ENCODE peak calls at places on chromosomes 12 and 14, in four cellular contexts. U, B, W and K are unnamed samples. For H3K4me1, the result is how much of the 10 kb centered on the place peaks cover.

GRCh38 chr12:110883251-110883650 is 36.5 kb downstream of the CCDC63 start:
- DNase-seq in U (no peak), B (no peak), W (no peak), K (no peak)

GRCh38 chr14:72463291-72463866 is 430.5 kb downstream of the DPF3 start:
- DNase-seq in B (no peak), W (peak), U (no peak), K (no peak)

GRCh38 chr12:51025182-51025747 is 919 bp downstream of the SLC11A2 start:
- DNase-seq in U (no peak), W (no peak), B (no peak), K (no peak)

GRCh38 chr14:36134026-36134425 is 42.5 kb downstream of the PTCSC3 start:
- DNase-seq in U (no peak), W (no peak), B (no peak), K (no peak)

GRCh38 chr14:96398921-96399320 is 7.0 kb downstream of the AK7 start:
- DNase-seq in W (no peak), U (no peak), B (no peak), K (no peak)

GRCh38 chr14:53538316-53538851 is 385.3 kb upstream of the DDHD1 start:
- DNase-seq in B (no peak), W (no peak), U (no peak), K (no peak)

GRCh38 chr12:9856154-9856553 is 13.0 kb downstream of the CLEC2B start:
- DNase-seq in B (no peak), W (no peak), U (no peak), K (no peak)

GRCh38 chr14:33704486-33704885 is 246.4 kb downstream of the EGLN3 start:
- DNase-seq in W (no peak), U (no peak), B (no peak), K (no peak)

GRCh38 chr14:105891221-105891602 is 364.8 kb downstream of the TMEM121 start:
- DNase-seq in W (no peak), U (peak), B (peak), K (no peak)

GRCh38 chr14:58607131-58607531 is 30.6 kb upstream of the DACT1 start:
- DNase-seq in U (no peak), B (no peak), W (no peak), K (no peak)

GRCh38 chr14:77151918-77152588 is 10.5 kb upstream of the ZDHHC22 start:
- DNase-seq in W (peak), B (no peak), U (no peak), K (no peak)

GRCh38 chr14:54420478-54421116 is 20.6 kb downstream of the CNIH1 start:
- DNase-seq in B (no peak), W (peak), U (no peak), K (peak)

GRCh38 chr12:127386723-127387122 is 880.2 kb upstream of the TMEM132C start:
- DNase-seq in U (no peak), B (no peak), W (no peak), K (no peak)

GRCh38 chr12:124514996-124515932 is 52.1 kb downstream of the NCOR2 start:
- DNase-seq in W (no peak), B (no peak), U (no peak), K (no peak)
- H3K4me1 ChIP-seq in W (half or more), B (under half), U (under half), K (half or more)

DNA sequence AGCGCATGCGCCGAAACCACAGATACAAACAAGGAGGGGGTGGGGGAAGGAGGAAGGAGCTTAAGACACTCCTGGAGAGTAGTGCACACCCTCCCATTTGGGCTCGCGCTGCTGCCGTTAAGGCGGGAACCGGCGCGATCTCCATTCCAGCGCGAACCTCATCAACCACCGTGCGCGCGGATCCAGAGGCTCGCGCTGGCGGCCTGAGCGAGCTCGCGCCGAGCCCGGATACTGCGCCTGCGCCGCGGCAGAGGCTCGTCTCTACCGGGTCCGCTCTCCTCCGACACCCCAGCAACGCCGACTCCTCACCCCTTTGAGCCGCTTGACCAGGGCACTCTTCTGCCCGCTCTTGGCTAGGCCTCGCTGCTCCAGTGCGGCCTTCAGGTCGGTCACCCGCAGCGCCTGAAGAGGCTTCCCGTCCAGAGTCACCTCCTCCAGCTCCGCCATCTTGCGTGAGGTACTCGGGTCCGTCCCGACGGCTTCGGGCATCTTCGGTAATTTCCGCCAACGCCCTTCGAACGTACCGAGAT is at the start of gene ACIN1:
- DNase-seq in B (peak), U (peak), W (peak), K (no peak)
- TF ChIP-seq POLR2A in B (peak), U (peak), W (no peak), K (peak)

GRCh38 chr14:23183076-23183475 is 384 bp downstream of the SLC7A8 start:
- DNase-seq in W (no peak), B (no peak), U (no peak), K (no peak)
- H3K4me3 ChIP-seq in W (peak), B (peak), U (peak), K (peak)

GRCh38 chr12:14390885-14391530 is 25.5 kb downstream of the ATF7IP start:
- DNase-seq in W (no peak), B (no peak), U (no peak), K (no peak)
- H3K4me1 ChIP-seq in W (under half), B (under half), U (under half), K (under half)

DNA sequence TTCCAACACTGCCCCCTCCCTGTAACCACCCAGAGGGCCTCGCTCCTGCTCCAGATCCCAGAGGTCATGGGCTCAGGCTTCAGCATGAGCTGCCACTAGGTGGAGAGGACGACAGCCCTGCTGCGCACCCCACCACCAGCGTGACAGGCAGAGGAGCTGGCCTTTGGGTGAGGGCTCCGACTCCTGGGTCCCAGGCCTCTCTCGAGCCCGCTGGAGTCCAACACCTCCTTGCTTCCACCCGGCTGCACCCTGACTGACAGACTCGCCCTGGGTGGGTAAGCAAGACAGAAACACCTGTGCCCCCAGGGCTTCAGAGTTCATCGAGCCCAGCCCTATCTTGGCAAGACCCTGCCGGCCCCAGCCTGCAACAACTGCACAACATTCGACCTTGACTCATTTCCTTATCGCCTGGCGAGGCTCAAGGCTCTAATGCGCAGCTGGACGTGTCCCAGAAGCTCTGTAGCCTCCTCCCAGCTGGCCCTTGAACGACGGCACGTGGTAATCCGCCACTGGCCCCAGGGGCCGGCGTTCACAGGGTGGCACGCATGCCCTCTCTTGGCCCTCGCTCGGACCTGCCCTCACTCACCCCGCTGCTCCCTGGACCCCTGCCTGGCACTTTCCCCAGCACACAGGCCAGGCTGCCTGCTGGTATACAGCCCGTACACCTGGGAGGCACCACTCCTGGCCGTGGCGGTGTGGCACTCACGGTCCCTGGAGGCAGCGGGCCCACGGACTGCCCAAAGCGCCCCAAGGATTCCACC is 28.0 kb downstream of the VPS37B start:
- DNase-seq in U (peak), W (no peak), B (no peak), K (peak)
- TF ChIP-seq POLR2A in U (no peak), W (no peak), B (no peak), K (peak)

GRCh38 chr14:61659582-61659981 is 35.7 kb upstream of the HIF1A start:
- DNase-seq in U (no peak), B (no peak), W (no peak), K (no peak)

GRCh38 chr14:61662437-61663311 is 32.6 kb upstream of the HIF1A start:
- DNase-seq in U (no peak), W (peak), B (no peak), K (peak)

GRCh38 chr14:61661471-61661988 is 33.8 kb upstream of the HIF1A start:
- DNase-seq in U (no peak), W (no peak), B (no peak), K (no peak)

GRCh38 chr14:61663312-61663974 is 31.9 kb upstream of the HIF1A start:
- DNase-seq in U (no peak), W (no peak), B (no peak), K (no peak)

DNA sequence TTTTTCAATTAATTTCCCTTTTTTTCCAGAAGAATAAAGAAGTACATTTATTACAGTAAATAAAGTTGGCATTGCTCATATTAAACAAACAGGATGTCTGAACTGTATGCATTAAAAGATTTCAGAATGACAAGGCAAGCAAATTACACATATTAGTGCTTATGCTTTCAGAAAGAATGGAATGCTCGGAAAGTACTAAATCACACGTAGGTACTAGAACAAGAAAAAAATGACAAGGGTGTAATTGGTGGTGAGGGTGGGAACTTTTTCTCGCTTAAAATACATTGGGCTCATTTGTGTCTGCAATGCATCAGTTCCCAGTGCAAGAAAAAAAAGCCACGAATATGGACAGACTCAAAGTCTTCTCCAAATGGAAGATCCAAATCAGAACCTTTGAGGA is 33.3 kb upstream of the HIF1A start:
- DNase-seq in B (no peak), U (no peak), W (no peak), K (no peak)
- H3K4me3 ChIP-seq in B (no peak), U (no peak), W (no peak), K (no peak)

GRCh38 chr14:56816575-56817391 is 6.5 kb upstream of the OTX2 start:
- DNase-seq in W (no peak), U (no peak), B (no peak), K (no peak)
- H3K4me1 ChIP-seq in W (under half), U (under half), B (under half), K (under half)

GRCh38 chr12:53219956-53220856 is 11.8 kb downstream of the RARG start:
- DNase-seq in U (peak), W (peak), B (peak), K (peak)
- TF ChIP-seq POLR2A in U (no peak), W (no peak), B (no peak), K (no peak)

GRCh38 chr14:100158566-100159106 is 809 bp downstream of the DEGS2 start:
- DNase-seq in W (no peak), B (no peak), U (peak), K (no peak)
- H3K4me3 ChIP-seq in W (peak), B (no peak), U (peak), K (peak)